ENCODE peak calls at places on chromosomes 7 and 10, in seven cellular contexts. D is fibroblast of lung, Y is endothelial cell, F is ascending aorta, S is GM10248, A is GM06990, V is kidney. P is an unnamed sample.

GRCh38 chr7:55144333-55144954 is 125.6 kb downstream of the EGFR start:
- DNase-seq in D (no peak), Y (no peak), F (no peak), S (no peak), A (no peak), V (no peak), P (no peak)

GRCh38 chr10:71685554-71686202 is 33.9 kb downstream of the C10orf105 start:
- DNase-seq in D (no peak), Y (no peak), F (no peak), S (no peak), A (no peak), V (no peak), P (no peak)

GRCh38 chr7:30212720-30213119 is 71.7 kb upstream of the ZNRF2 start:
- DNase-seq in D (no peak), Y (no peak), F (no peak), S (no peak), A (no peak), V (no peak), P (no peak)

GRCh38 chr10:103512591-103513382 is 19.3 kb downstream of the NEURL1 start:
- DNase-seq in D (no peak), Y (no peak), F (no peak), S (peak), A (no peak), V (peak), P (no peak)

GRCh38 chr7:20219446-20220292 is 2.5 kb upstream of the MACC1 start:
- DNase-seq in D (peak), Y (peak), F (peak), S (peak), A (peak), V (peak), P (peak)

GRCh38 chr10:70693619-70694286 is 21.4 kb downstream of the ADAMTS14 start:
- DNase-seq in D (peak), Y (no peak), F (no peak), S (no peak), A (no peak), V (no peak), P (no peak)

GRCh38 chr7:53904355-53904754 is 637.8 kb upstream of the VSTM2A start:
- DNase-seq in D (no peak), Y (no peak), F (no peak), S (no peak), A (no peak), V (no peak), P (no peak)

GRCh38 chr7:117489435-117489834 is 9.6 kb downstream of the CFTR start:
- DNase-seq in D (no peak), Y (no peak), F (no peak), S (no peak), A (no peak), V (no peak), P (no peak)

GRCh38 chr10:24982294-24983064 is 30.1 kb upstream of the PRTFDC1 start:
- DNase-seq in D (no peak), Y (no peak), F (no peak), S (no peak), A (no peak), V (no peak), P (no peak)

GRCh38 chr10:29253096-29254029 is 35.5 kb upstream of the LYZL1 start:
- DNase-seq in D (no peak), Y (no peak), F (no peak), S (no peak), A (no peak), V (no peak), P (no peak)

GRCh38 chr7:131961281-131961680 is 404.9 kb upstream of the PODXL start:
- DNase-seq in D (no peak), Y (no peak), F (no peak), S (no peak), A (no peak), V (no peak), P (no peak)

GRCh38 chr7:2821161-2821841 is 22.8 kb downstream of the GNA12 start:
- DNase-seq in D (peak), Y (no peak), F (no peak), S (peak), A (peak), V (no peak), P (no peak)

GRCh38 chr7:151093748-151094147 is 7.5 kb downstream of the AGAP3 start:
- DNase-seq in D (no peak), Y (no peak), F (no peak), S (no peak), A (no peak), V (peak), P (no peak)

GRCh38 chr7:26860361-26860760 is 4.0 kb downstream of the SKAP2 start:
- DNase-seq in D (no peak), Y (no peak), F (no peak), S (no peak), A (no peak), V (no peak), P (no peak)

GRCh38 chr10:33032354-33033254 is 74.6 kb upstream of the ITGB1 start:
- DNase-seq in D (peak), Y (no peak), F (no peak), S (no peak), A (no peak), V (no peak), P (no peak)

GRCh38 chr10:4826788-4827324 is 849 bp downstream of the AKR1E2 start:
- DNase-seq in D (no peak), Y (no peak), F (no peak), S (no peak), A (no peak), V (no peak), P (no peak)

GRCh38 chr7:81094952-81095351 is 176.1 kb upstream of the SEMA3C start:
- DNase-seq in D (no peak), Y (no peak), F (no peak), S (no peak), A (no peak), V (no peak), P (no peak)

GRCh38 chr7:137399827-137400823 is 56.6 kb upstream of the PTN start:
- DNase-seq in D (peak), Y (no peak), F (no peak), S (no peak), A (no peak), V (no peak), P (no peak)

GRCh38 chr10:103149991-103150622 is 43.0 kb downstream of the NT5C2 start:
- DNase-seq in D (peak), Y (no peak), F (no peak), S (no peak), A (no peak), V (no peak), P (no peak)

GRCh38 chr10:125629758-125630376 is 53.1 kb downstream of the TEX36 start:
- DNase-seq in D (peak), Y (no peak), F (no peak), S (peak), A (no peak), V (no peak), P (no peak)

GRCh38 chr7:38840736-38841460 is 68.1 kb downstream of the VPS41 start:
- DNase-seq in D (peak), Y (no peak), F (no peak), S (no peak), A (no peak), V (no peak), P (no peak)

GRCh38 chr10:113687041-113687440 is 7.3 kb downstream of the CASP7 start:
- DNase-seq in D (no peak), Y (no peak), F (no peak), S (no peak), A (no peak), V (no peak), P (no peak)

GRCh38 chr7:129635300-129636029 is 23.9 kb downstream of the NRF1 start:
- DNase-seq in D (peak), Y (peak), F (no peak), S (peak), A (no peak), V (no peak), P (peak)

GRCh38 chr10:102796407-102797176 is 40.6 kb downstream of the CYP17A1 start:
- DNase-seq in D (peak), Y (no peak), F (peak), S (peak), A (peak), V (peak), P (no peak)

GRCh38 chr7:4661871-4662270 is 20.2 kb upstream of the FOXK1 start:
- DNase-seq in D (peak), Y (no peak), F (no peak), S (no peak), A (no peak), V (no peak), P (no peak)

GRCh38 chr7:29122081-29122480 is 24.3 kb downstream of the CPVL start:
- DNase-seq in D (no peak), Y (no peak), F (no peak), S (no peak), A (no peak), V (no peak), P (no peak)

GRCh38 chr10:62626817-62627216 is 177.7 kb upstream of the ADO start:
- DNase-seq in D (peak), Y (no peak), F (no peak), S (no peak), A (no peak), V (no peak), P (no peak)

GRCh38 chr7:25557930-25558329 is 329.6 kb upstream of the NPVF start:
- DNase-seq in D (no peak), Y (no peak), F (no peak), S (no peak), A (no peak), V (no peak), P (no peak)

GRCh38 chr7:140316165-140316661 is 82.1 kb downstream of the SLC37A3 start:
- DNase-seq in D (peak), Y (no peak), F (peak), S (no peak), A (no peak), V (peak), P (no peak)

DNA sequence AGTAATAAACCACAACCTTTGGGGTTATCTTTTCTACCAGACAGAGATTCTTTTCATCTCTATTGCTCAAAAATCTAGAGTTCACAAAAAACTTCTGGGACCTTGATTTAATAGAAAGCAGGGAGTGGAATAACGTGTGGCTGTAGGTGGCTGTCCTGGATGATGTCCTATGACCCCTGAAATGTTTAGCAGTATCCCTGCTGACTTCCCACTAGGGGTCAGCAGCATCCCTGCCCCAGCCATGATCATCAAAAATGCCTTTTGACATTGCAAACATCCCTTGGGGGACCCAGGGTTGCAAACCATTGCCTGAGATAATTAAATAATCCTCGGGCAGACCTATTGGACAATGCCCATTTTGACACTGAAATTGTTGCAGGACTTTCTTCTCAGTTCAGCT is 177.1 kb downstream of the USP6NL start:
- DNase-seq in D (no peak), Y (no peak), F (no peak), S (peak), A (no peak), V (no peak), P (no peak)
- TF ChIP-seq CTCF in D (peak), Y (peak), F (no peak), S (peak), A (peak), V (no peak), P (peak)

GRCh38 chr7:33446551-33446950 is 317.2 kb downstream of the BBS9 start:
- DNase-seq in D (peak), Y (no peak), F (no peak), S (no peak), A (no peak), V (no peak), P (no peak)
- TF ChIP-seq CTCF in D (no peak), Y (no peak), F (no peak), S (no peak), A (no peak), V (no peak), P (no peak)

GRCh38 chr7:121493553-121493952 is 97.4 kb upstream of the FAM3C start:
- DNase-seq in D (no peak), Y (no peak), F (no peak), S (no peak), A (no peak), V (no peak), P (no peak)
- TF ChIP-seq CTCF in D (no peak), Y (peak), F (no peak), S (no peak), A (no peak), V (no peak), P (peak)

GRCh38 chr7:114879554-114879953 is 42.3 kb upstream of the MDFIC start:
- DNase-seq in D (peak), Y (no peak), F (no peak), S (no peak), A (no peak), V (no peak), P (no peak)
- TF ChIP-seq CTCF in D (no peak), Y (no peak), F (no peak), S (no peak), A (no peak), V (no peak), P (no peak)

DNA sequence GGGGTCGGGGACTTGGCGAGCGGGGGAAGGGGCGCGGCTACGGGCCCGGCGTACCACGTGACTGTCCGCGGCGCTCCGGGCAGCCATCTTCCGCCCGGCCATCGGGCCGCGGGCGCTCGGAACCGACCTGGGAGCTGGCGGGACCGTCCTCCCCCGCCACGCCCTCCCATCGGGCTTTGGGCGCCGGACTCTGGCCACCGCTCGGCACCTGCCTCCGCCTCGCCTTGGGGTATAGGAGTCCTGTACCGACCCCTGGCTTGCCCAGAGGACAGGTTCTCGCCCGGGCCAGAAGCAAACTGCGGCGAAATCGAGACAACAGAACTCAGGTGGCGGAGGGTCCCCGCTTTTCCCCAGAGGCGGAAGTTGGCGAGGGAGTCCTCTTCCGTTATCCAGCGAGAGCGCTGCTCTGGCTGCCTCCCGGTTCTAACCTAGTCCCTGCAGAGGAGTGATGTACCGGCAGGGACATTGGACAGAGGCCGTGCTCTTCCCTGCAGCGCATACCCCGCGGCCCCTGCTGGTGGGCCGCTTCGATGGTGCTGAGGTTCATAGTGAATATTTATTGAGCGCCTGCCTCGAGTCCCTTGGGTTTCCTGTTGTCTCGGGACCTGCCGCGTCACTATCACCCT is 1.2 kb upstream of the SGMS1 start:
- DNase-seq in D (peak), Y (peak), F (peak), S (peak), A (no peak), V (no peak), P (peak)
- TF ChIP-seq CTCF in D (peak), Y (peak), F (peak), S (peak), A (peak), V (peak), P (peak)

GRCh38 chr7:149072438-149072775 is 18.1 kb downstream of the ZNF786 start:
- DNase-seq in D (no peak), Y (no peak), F (no peak), S (no peak), A (no peak), V (no peak), P (no peak)

GRCh38 chr7:149071182-149071635 is 19.3 kb downstream of the ZNF786 start:
- DNase-seq in D (no peak), Y (no peak), F (no peak), S (no peak), A (no peak), V (no peak), P (no peak)

GRCh38 chr7:149070372-149071140 is 20.0 kb downstream of the ZNF786 start:
- DNase-seq in D (no peak), Y (no peak), F (no peak), S (no peak), A (no peak), V (no peak), P (no peak)

GRCh38 chr7:149074116-149074885 is 16.2 kb downstream of the ZNF786 start:
- DNase-seq in D (no peak), Y (no peak), F (no peak), S (no peak), A (no peak), V (no peak), P (no peak)

DNA sequence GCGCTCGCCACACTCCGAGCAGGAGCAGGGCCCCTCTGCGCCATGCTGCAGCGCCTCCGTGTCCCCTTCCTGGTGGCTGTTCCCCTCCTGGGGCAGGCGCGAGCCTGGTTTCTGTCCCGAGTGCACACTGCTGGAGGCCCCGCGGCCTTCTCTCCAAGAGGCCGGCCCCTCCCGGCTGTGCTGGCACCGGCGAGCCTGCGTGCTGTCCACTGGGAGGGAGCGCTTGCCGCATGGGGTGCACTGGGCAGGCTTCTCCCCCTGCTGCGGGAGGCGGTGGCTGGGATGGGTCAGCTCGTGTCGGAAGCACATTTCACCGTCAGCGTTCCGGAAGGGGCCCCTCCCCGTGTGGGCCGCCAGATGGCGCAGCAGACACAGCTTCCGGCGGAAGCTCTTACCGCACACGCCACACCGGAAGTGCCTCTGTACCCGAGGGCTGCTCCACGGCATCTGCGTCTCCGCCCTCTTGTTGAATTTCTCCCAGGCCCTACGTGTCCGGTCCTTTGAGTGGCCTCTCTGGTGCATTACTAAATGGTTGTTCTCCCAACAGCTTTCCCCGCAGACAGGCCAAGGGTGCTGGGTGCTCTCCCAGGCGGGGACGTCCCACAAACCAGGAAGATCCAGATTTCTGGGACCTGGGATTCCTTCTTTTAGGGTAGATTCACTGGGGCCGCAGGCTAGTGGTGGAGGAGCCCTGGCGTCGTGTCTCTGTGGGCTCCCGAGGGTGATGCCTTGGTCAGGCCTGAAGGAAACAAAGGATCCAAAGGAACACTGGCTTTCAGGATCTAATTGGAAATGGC is 18.7 kb downstream of the ZNF786 start:
- DNase-seq in D (no peak), Y (peak), F (no peak), S (peak), A (no peak), V (peak), P (no peak)
- TF ChIP-seq CTCF in D (no peak), Y (peak), F (no peak), S (no peak), A (no peak), V (no peak), P (peak)

GRCh38 chr10:241451-241850 is 106.2 kb downstream of the ZMYND11 start:
- DNase-seq in D (no peak), Y (no peak), F (no peak), S (no peak), A (no peak), V (no peak), P (no peak)
- TF ChIP-seq CTCF in D (no peak), Y (no peak), F (no peak), S (no peak), A (no peak), V (no peak), P (no peak)

GRCh38 chr7:122553761-122554160 is 145.2 kb downstream of the RNF133 start:
- DNase-seq in D (no peak), Y (no peak), F (no peak), S (no peak), A (no peak), V (no peak), P (no peak)

GRCh38 chr7:122552769-122553168 is 146.1 kb downstream of the RNF133 start:
- DNase-seq in D (no peak), Y (no peak), F (no peak), S (no peak), A (no peak), V (no peak), P (no peak)

GRCh38 chr7:122549578-122549977 is 149.3 kb downstream of the RNF133 start:
- DNase-seq in D (no peak), Y (no peak), F (no peak), S (no peak), A (no peak), V (no peak), P (no peak)

GRCh38 chr7:122546496-122546895 is 152.4 kb downstream of the RNF133 start:
- DNase-seq in D (no peak), Y (no peak), F (no peak), S (no peak), A (no peak), V (no peak), P (no peak)

GRCh38 chr7:122550545-122550944 is 148.4 kb downstream of the RNF133 start:
- DNase-seq in D (peak), Y (no peak), F (no peak), S (no peak), A (no peak), V (no peak), P (no peak)
- TF ChIP-seq CTCF in D (no peak), Y (no peak), F (no peak), S (no peak), A (peak), V (no peak), P (peak)

GRCh38 chr7:15113752-15114151 is 211.2 kb upstream of the DGKB start:
- DNase-seq in D (peak), Y (no peak), F (no peak), S (no peak), A (no peak), V (no peak), P (no peak)
- TF ChIP-seq CTCF in D (no peak), Y (no peak), F (no peak), S (no peak), A (no peak), V (no peak), P (no peak)

DNA sequence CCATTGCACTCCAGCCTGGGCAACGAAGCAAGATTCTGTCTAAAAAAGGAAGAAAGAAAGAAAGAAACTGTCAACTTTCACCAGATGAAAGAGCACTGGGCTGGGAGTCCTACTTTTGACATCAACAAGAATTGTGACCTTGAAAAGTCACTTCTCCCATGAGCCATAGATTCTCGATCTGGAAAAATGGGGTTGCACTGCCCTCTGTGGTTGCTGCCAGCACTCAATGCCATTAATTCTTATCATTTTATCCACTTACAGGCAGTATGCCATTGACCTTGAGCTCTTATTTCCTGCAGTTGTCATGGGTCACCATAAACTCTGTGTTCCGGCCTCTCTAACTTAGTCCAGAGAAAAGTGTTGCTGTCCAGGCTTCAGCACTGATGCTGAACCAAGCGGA is 137.2 kb downstream of the NOC3L start:
- DNase-seq in D (no peak), Y (no peak), F (no peak), S (no peak), A (no peak), V (no peak), P (no peak)
- TF ChIP-seq CTCF in D (peak), Y (no peak), F (no peak), S (no peak), A (no peak), V (no peak), P (no peak)

P was measured in progenitor cell of endocrine pancreas.